ENCODE peak calls at places on chromosomes 6 and 20, in seven cellular contexts. One of them, this sample, is unnamed.

GRCh38 chr20:57033994-57034393 is 232.4 kb downstream of the BMP7 start:
- DNase-seq in A549: no peak
- DNase-seq in GM20000: no peak
- DNase-seq in cardiac muscle cell: no peak
- DNase-seq in uterus: no peak
- DNase-seq in fibroblast of lung: no peak
- DNase-seq in mesothelial cell of epicardium: no peak
- DNase-seq in this sample: no peak

GRCh38 chr6:7267521-7268091 is 45.4 kb downstream of the SSR1 start:
- DNase-seq in A549: peak
- DNase-seq in GM20000: no peak
- DNase-seq in cardiac muscle cell: peak
- DNase-seq in uterus: no peak
- DNase-seq in fibroblast of lung: peak
- DNase-seq in mesothelial cell of epicardium: no peak
- DNase-seq in this sample: no peak

GRCh38 chr6:41789937-41790502 is 2.5 kb downstream of the TOMM6 start:
- DNase-seq in A549: no peak
- DNase-seq in GM20000: no peak
- DNase-seq in cardiac muscle cell: no peak
- DNase-seq in uterus: no peak
- DNase-seq in fibroblast of lung: no peak
- DNase-seq in mesothelial cell of epicardium: no peak
- DNase-seq in this sample: no peak

GRCh38 chr6:152206072-152206818 is 398.8 kb downstream of the ESR1 start:
- DNase-seq in A549: peak
- DNase-seq in GM20000: no peak
- DNase-seq in cardiac muscle cell: peak
- DNase-seq in uterus: peak
- DNase-seq in fibroblast of lung: peak
- DNase-seq in mesothelial cell of epicardium: no peak
- DNase-seq in this sample: no peak

GRCh38 chr20:57030611-57031600 is 235.5 kb downstream of the BMP7 start:
- DNase-seq in A549: no peak
- DNase-seq in GM20000: no peak
- DNase-seq in cardiac muscle cell: peak
- DNase-seq in uterus: no peak
- DNase-seq in fibroblast of lung: no peak
- DNase-seq in mesothelial cell of epicardium: no peak
- DNase-seq in this sample: no peak

GRCh38 chr6:137811121-137811911 is 55.7 kb upstream of the TNFAIP3 start:
- DNase-seq in A549: peak
- DNase-seq in GM20000: peak
- DNase-seq in cardiac muscle cell: peak
- DNase-seq in uterus: peak
- DNase-seq in fibroblast of lung: peak
- DNase-seq in mesothelial cell of epicardium: no peak
- DNase-seq in this sample: no peak

GRCh38 chr20:32809907-32810306 is 9.8 kb upstream of the MAPRE1 start:
- DNase-seq in A549: no peak
- DNase-seq in GM20000: no peak
- DNase-seq in cardiac muscle cell: no peak
- DNase-seq in uterus: no peak
- DNase-seq in fibroblast of lung: no peak
- DNase-seq in mesothelial cell of epicardium: no peak
- DNase-seq in this sample: no peak

GRCh38 chr6:106119526-106119925 is 33.4 kb downstream of the PRDM1 start:
- DNase-seq in A549: no peak
- DNase-seq in GM20000: no peak
- DNase-seq in cardiac muscle cell: no peak
- DNase-seq in uterus: no peak
- DNase-seq in fibroblast of lung: no peak
- DNase-seq in mesothelial cell of epicardium: no peak
- DNase-seq in this sample: no peak

GRCh38 chr6:8858854-8859257 is 423.5 kb upstream of the SLC35B3 start:
- DNase-seq in A549: no peak
- DNase-seq in GM20000: no peak
- DNase-seq in cardiac muscle cell: no peak
- DNase-seq in uterus: no peak
- DNase-seq in fibroblast of lung: no peak
- DNase-seq in mesothelial cell of epicardium: no peak
- DNase-seq in this sample: no peak

GRCh38 chr6:139801571-139802321 is 427.3 kb upstream of the CITED2 start:
- DNase-seq in A549: peak
- DNase-seq in GM20000: no peak
- DNase-seq in cardiac muscle cell: peak
- DNase-seq in uterus: no peak
- DNase-seq in fibroblast of lung: peak
- DNase-seq in mesothelial cell of epicardium: no peak
- DNase-seq in this sample: no peak

GRCh38 chr20:23268792-23269354 is 81.7 kb upstream of the NXT1 start:
- DNase-seq in A549: peak
- DNase-seq in GM20000: no peak
- DNase-seq in cardiac muscle cell: no peak
- DNase-seq in uterus: no peak
- DNase-seq in fibroblast of lung: no peak
- DNase-seq in mesothelial cell of epicardium: no peak
- DNase-seq in this sample: no peak

GRCh38 chr6:39678914-39679313 is 46.3 kb downstream of the KIF6 start:
- DNase-seq in A549: no peak
- DNase-seq in GM20000: no peak
- DNase-seq in cardiac muscle cell: no peak
- DNase-seq in uterus: no peak
- DNase-seq in fibroblast of lung: no peak
- DNase-seq in mesothelial cell of epicardium: no peak
- DNase-seq in this sample: no peak

GRCh38 chr20:56460459-56460858 is 8.0 kb upstream of the RTF2 start:
- DNase-seq in A549: no peak
- DNase-seq in GM20000: no peak
- DNase-seq in cardiac muscle cell: no peak
- DNase-seq in uterus: no peak
- DNase-seq in fibroblast of lung: no peak
- DNase-seq in mesothelial cell of epicardium: no peak
- DNase-seq in this sample: no peak

GRCh38 chr6:7431594-7432390 is 42.2 kb downstream of the RIOK1 start:
- DNase-seq in A549: no peak
- DNase-seq in GM20000: no peak
- DNase-seq in cardiac muscle cell: peak
- DNase-seq in uterus: no peak
- DNase-seq in fibroblast of lung: no peak
- DNase-seq in mesothelial cell of epicardium: no peak
- DNase-seq in this sample: no peak

GRCh38 chr20:51767018-51767866 is 948 bp downstream of the ATP9A start:
- DNase-seq in A549: peak
- DNase-seq in GM20000: peak
- DNase-seq in cardiac muscle cell: peak
- DNase-seq in uterus: peak
- DNase-seq in fibroblast of lung: peak
- DNase-seq in mesothelial cell of epicardium: peak
- DNase-seq in this sample: peak

GRCh38 chr6:105424177-105424783 is 21.4 kb upstream of the PREP start:
- DNase-seq in A549: peak
- DNase-seq in GM20000: peak
- DNase-seq in cardiac muscle cell: peak
- DNase-seq in uterus: peak
- DNase-seq in fibroblast of lung: peak
- DNase-seq in mesothelial cell of epicardium: no peak
- DNase-seq in this sample: no peak

GRCh38 chr20:21291026-21291425 is 12.1 kb upstream of the XRN2 start:
- DNase-seq in A549: no peak
- DNase-seq in GM20000: no peak
- DNase-seq in cardiac muscle cell: no peak
- DNase-seq in uterus: no peak
- DNase-seq in fibroblast of lung: no peak
- DNase-seq in mesothelial cell of epicardium: no peak
- DNase-seq in this sample: no peak

GRCh38 chr6:124480021-124480430 is 482.2 kb upstream of the RNF217 start:
- DNase-seq in A549: no peak
- DNase-seq in GM20000: no peak
- DNase-seq in cardiac muscle cell: no peak
- DNase-seq in uterus: no peak
- DNase-seq in fibroblast of lung: peak
- DNase-seq in mesothelial cell of epicardium: no peak
- DNase-seq in this sample: no peak

GRCh38 chr20:24950836-24951525 is 1.9 kb downstream of the CST7 start:
- DNase-seq in A549: no peak
- DNase-seq in GM20000: no peak
- DNase-seq in cardiac muscle cell: no peak
- DNase-seq in uterus: peak
- DNase-seq in fibroblast of lung: no peak
- DNase-seq in mesothelial cell of epicardium: no peak
- DNase-seq in this sample: no peak

GRCh38 chr6:11609324-11610071 is 71.9 kb downstream of the TMEM170B start:
- DNase-seq in A549: peak
- DNase-seq in GM20000: no peak
- DNase-seq in cardiac muscle cell: peak
- DNase-seq in uterus: no peak
- DNase-seq in fibroblast of lung: peak
- DNase-seq in mesothelial cell of epicardium: no peak
- DNase-seq in this sample: no peak

GRCh38 chr6:85436408-85436807 is 13.5 kb upstream of the NT5E start:
- DNase-seq in A549: no peak
- DNase-seq in GM20000: no peak
- DNase-seq in cardiac muscle cell: peak
- DNase-seq in uterus: no peak
- DNase-seq in fibroblast of lung: peak
- DNase-seq in mesothelial cell of epicardium: no peak
- DNase-seq in this sample: no peak

GRCh38 chr6:162074641-162075040 is 652.9 kb downstream of the PRKN start:
- DNase-seq in A549: no peak
- DNase-seq in GM20000: no peak
- DNase-seq in cardiac muscle cell: no peak
- DNase-seq in uterus: no peak
- DNase-seq in fibroblast of lung: no peak
- DNase-seq in mesothelial cell of epicardium: no peak
- DNase-seq in this sample: no peak

GRCh38 chr6:7219310-7219709 is 93.7 kb downstream of the SSR1 start:
- DNase-seq in A549: no peak
- DNase-seq in GM20000: no peak
- DNase-seq in cardiac muscle cell: peak
- DNase-seq in uterus: no peak
- DNase-seq in fibroblast of lung: peak
- DNase-seq in mesothelial cell of epicardium: no peak
- DNase-seq in this sample: no peak

DNA sequence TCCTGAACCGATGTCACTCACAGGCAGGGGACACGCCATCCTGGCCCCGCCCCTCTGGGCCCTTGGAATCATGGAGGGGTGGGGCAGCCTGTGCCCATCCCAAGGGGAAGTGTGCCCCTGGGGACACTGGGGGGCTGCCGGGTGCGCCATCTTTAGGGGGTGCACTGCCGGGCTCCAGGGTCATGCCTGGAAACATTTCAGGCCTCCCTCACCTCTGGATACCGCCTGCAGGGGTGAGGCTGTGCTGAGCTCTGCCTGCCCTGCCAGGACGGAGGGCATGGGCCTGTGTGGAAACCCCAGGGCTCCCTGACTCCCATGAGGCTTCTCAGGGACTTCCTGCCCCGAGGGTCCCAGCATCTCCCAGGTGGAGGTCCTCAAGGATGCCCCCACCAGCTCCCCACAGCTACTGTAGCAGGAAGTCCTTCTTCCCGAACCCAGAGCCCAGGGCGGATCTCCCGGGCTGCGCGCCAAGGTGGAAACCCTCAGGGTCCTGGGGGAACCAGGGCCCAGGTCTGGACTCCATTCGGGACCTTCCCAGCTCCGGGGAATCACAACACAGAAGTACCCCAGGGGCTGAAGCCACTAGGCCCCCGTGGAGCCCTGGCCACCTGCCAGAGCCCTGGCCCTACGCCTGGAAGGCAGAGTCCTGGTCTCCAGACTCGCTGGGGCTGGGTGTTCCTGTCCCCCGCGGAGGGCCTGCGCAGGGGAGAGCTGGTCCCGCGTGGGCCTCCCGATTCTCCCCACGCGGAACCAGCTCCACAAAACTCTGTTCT is 15.6 kb downstream of the CHRNA4 start:
- DNase-seq in A549: no peak
- DNase-seq in GM20000: no peak
- DNase-seq in cardiac muscle cell: peak
- DNase-seq in uterus: peak
- DNase-seq in fibroblast of lung: no peak
- DNase-seq in mesothelial cell of epicardium: no peak
- DNase-seq in this sample: no peak
- TF ChIP-seq CTCF in A549: no peak
- TF ChIP-seq CTCF in GM20000: no peak
- TF ChIP-seq CTCF in cardiac muscle cell: no peak
- TF ChIP-seq CTCF in uterus: no peak
- TF ChIP-seq CTCF in fibroblast of lung: no peak
- TF ChIP-seq CTCF in mesothelial cell of epicardium: no peak
- TF ChIP-seq CTCF in this sample: no peak

GRCh38 chr20:49046087-49046900 is at the start of gene CSE1L:
- DNase-seq in A549: peak
- DNase-seq in GM20000: peak
- DNase-seq in cardiac muscle cell: peak
- DNase-seq in uterus: peak
- DNase-seq in fibroblast of lung: peak
- DNase-seq in mesothelial cell of epicardium: peak
- DNase-seq in this sample: peak
- TF ChIP-seq CTCF in A549: no peak
- TF ChIP-seq CTCF in GM20000: no peak
- TF ChIP-seq CTCF in cardiac muscle cell: no peak
- TF ChIP-seq CTCF in uterus: no peak
- TF ChIP-seq CTCF in fibroblast of lung: no peak
- TF ChIP-seq CTCF in mesothelial cell of epicardium: no peak
- TF ChIP-seq CTCF in this sample: no peak

DNA sequence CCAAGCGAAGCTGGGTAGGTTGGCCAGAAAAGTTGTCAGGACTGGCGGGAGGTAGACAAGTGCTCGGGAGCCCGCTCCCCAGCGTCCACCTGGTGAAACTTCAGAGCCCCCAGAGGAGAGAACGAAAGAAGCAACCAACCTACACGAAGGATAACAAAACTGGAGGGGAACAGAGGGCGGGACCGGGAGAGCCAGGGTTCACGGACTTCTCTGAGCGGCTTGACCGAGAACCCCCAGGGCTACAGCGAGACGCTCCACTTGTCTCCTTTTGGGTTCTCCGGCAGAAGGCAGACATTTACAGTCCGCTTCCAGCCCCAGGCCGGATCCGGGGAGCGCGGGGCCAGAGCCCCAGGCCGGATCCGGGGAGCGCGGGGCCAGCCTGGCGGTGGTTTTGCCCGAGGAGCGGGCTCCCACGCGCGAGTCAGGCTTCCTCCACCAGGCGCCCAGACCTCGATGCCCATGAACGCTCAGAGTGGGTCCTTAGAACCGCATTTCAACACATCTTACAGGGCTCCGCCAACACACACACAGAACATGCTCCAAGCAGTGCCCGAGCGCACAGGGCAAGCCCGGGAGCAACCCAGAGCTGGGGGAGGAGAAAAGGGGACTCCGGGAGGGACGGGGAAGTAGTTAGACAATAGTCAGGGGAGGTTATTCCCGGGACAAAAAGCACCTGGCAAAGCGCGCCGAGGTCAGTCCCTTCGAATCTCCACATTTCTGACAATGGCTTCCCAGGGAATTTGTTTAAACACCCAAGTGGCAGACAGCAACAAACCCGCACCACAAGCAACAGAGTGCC is 1.1 kb downstream of the PTPRK start:
- DNase-seq in A549: peak
- DNase-seq in GM20000: peak
- DNase-seq in cardiac muscle cell: peak
- DNase-seq in uterus: peak
- DNase-seq in fibroblast of lung: peak
- DNase-seq in mesothelial cell of epicardium: peak
- DNase-seq in this sample: no peak
- TF ChIP-seq CTCF in A549: no peak
- TF ChIP-seq CTCF in GM20000: no peak
- TF ChIP-seq CTCF in cardiac muscle cell: peak
- TF ChIP-seq CTCF in uterus: no peak
- TF ChIP-seq CTCF in fibroblast of lung: no peak
- TF ChIP-seq CTCF in mesothelial cell of epicardium: no peak
- TF ChIP-seq CTCF in this sample: no peak

GRCh38 chr6:44253307-44254101 is 3.8 kb downstream of the SLC35B2 start:
- DNase-seq in A549: peak
- DNase-seq in GM20000: no peak
- DNase-seq in cardiac muscle cell: peak
- DNase-seq in uterus: no peak
- DNase-seq in fibroblast of lung: no peak
- DNase-seq in mesothelial cell of epicardium: no peak
- DNase-seq in this sample: no peak
- TF ChIP-seq CTCF in A549: peak
- TF ChIP-seq CTCF in GM20000: peak
- TF ChIP-seq CTCF in cardiac muscle cell: peak
- TF ChIP-seq CTCF in uterus: no peak
- TF ChIP-seq CTCF in fibroblast of lung: peak
- TF ChIP-seq CTCF in mesothelial cell of epicardium: peak
- TF ChIP-seq CTCF in this sample: peak